ENCODE peak calls at places on chromosomes 2 and 18, in seven cellular contexts. One of them, this sample, is unnamed.
A peak's percentile ranks its signal among the peaks of the same experiment; 100 is the strongest.

GRCh38 chr2:180999274-180999964 is 19.0 kb downstream of the UBE2E3 start:
- DNase-seq in activated T-cell treated with anti-CD3 and anti-CD28 coated beads, Interleukin-2, amount 50 U/mL, for 72 hours: no peak
- DNase-seq in T-helper 1 cell: no peak
- DNase-seq in fibroblast of lung: no peak
- DNase-seq in C1 segment of cervical spinal cord: no peak
- DNase-seq in stimulated activated CD8-positive, alpha-beta memory T cell treated with anti-CD3 and anti-CD28 coated beads, Interleukin-7, amount 100 ng/mL, for 1 hour: no peak
- DNase-seq in stimulated activated CD4-positive, alpha-beta T cell treated with anti-CD3 and anti-CD28 coated beads, Interleukin-1b, Interleukin-23, amount 100 ng/mL, for 4 hours: no peak
- DNase-seq in this sample: no peak

GRCh38 chr2:27369471-27370025 is 590 bp downstream of the EIF2B4 start:
- DNase-seq in activated T-cell treated with anti-CD3 and anti-CD28 coated beads, Interleukin-2, amount 50 U/mL, for 72 hours: no peak
- DNase-seq in T-helper 1 cell: no peak
- DNase-seq in fibroblast of lung: peak; percentile 62
- DNase-seq in C1 segment of cervical spinal cord: peak; percentile 66
- DNase-seq in stimulated activated CD8-positive, alpha-beta memory T cell treated with anti-CD3 and anti-CD28 coated beads, Interleukin-7, amount 100 ng/mL, for 1 hour: no peak
- DNase-seq in stimulated activated CD4-positive, alpha-beta T cell treated with anti-CD3 and anti-CD28 coated beads, Interleukin-1b, Interleukin-23, amount 100 ng/mL, for 4 hours: no peak
- DNase-seq in this sample: peak; percentile 87

GRCh38 chr2:203814661-203815540 is 52.7 kb upstream of the CTLA4 start:
- DNase-seq in activated T-cell treated with anti-CD3 and anti-CD28 coated beads, Interleukin-2, amount 50 U/mL, for 72 hours: peak; percentile 59
- DNase-seq in T-helper 1 cell: peak; percentile 39
- DNase-seq in fibroblast of lung: peak; percentile 79
- DNase-seq in C1 segment of cervical spinal cord: no peak
- DNase-seq in stimulated activated CD8-positive, alpha-beta memory T cell treated with anti-CD3 and anti-CD28 coated beads, Interleukin-7, amount 100 ng/mL, for 1 hour: peak; percentile 21
- DNase-seq in stimulated activated CD4-positive, alpha-beta T cell treated with anti-CD3 and anti-CD28 coated beads, Interleukin-1b, Interleukin-23, amount 100 ng/mL, for 4 hours: peak; percentile 38
- DNase-seq in this sample: peak; percentile 72

GRCh38 chr2:65919579-65920188 is 487.3 kb upstream of the SPRED2 start:
- DNase-seq in activated T-cell treated with anti-CD3 and anti-CD28 coated beads, Interleukin-2, amount 50 U/mL, for 72 hours: no peak
- DNase-seq in T-helper 1 cell: no peak
- DNase-seq in fibroblast of lung: no peak
- DNase-seq in C1 segment of cervical spinal cord: no peak
- DNase-seq in stimulated activated CD8-positive, alpha-beta memory T cell treated with anti-CD3 and anti-CD28 coated beads, Interleukin-7, amount 100 ng/mL, for 1 hour: no peak
- DNase-seq in stimulated activated CD4-positive, alpha-beta T cell treated with anti-CD3 and anti-CD28 coated beads, Interleukin-1b, Interleukin-23, amount 100 ng/mL, for 4 hours: no peak
- DNase-seq in this sample: no peak

GRCh38 chr2:12107849-12108420 is 361.5 kb downstream of the LPIN1 start:
- DNase-seq in activated T-cell treated with anti-CD3 and anti-CD28 coated beads, Interleukin-2, amount 50 U/mL, for 72 hours: no peak
- DNase-seq in T-helper 1 cell: no peak
- DNase-seq in fibroblast of lung: peak; percentile 20
- DNase-seq in C1 segment of cervical spinal cord: no peak
- DNase-seq in stimulated activated CD8-positive, alpha-beta memory T cell treated with anti-CD3 and anti-CD28 coated beads, Interleukin-7, amount 100 ng/mL, for 1 hour: no peak
- DNase-seq in stimulated activated CD4-positive, alpha-beta T cell treated with anti-CD3 and anti-CD28 coated beads, Interleukin-1b, Interleukin-23, amount 100 ng/mL, for 4 hours: no peak
- DNase-seq in this sample: no peak

GRCh38 chr2:11579867-11580659 is 46.2 kb downstream of the GREB1 start:
- DNase-seq in activated T-cell treated with anti-CD3 and anti-CD28 coated beads, Interleukin-2, amount 50 U/mL, for 72 hours: no peak
- DNase-seq in T-helper 1 cell: no peak
- DNase-seq in fibroblast of lung: no peak
- DNase-seq in C1 segment of cervical spinal cord: no peak
- DNase-seq in stimulated activated CD8-positive, alpha-beta memory T cell treated with anti-CD3 and anti-CD28 coated beads, Interleukin-7, amount 100 ng/mL, for 1 hour: no peak
- DNase-seq in stimulated activated CD4-positive, alpha-beta T cell treated with anti-CD3 and anti-CD28 coated beads, Interleukin-1b, Interleukin-23, amount 100 ng/mL, for 4 hours: no peak
- DNase-seq in this sample: no peak

GRCh38 chr2:127182626-127183458 is 37.3 kb downstream of the CYP27C1 start:
- DNase-seq in activated T-cell treated with anti-CD3 and anti-CD28 coated beads, Interleukin-2, amount 50 U/mL, for 72 hours: no peak
- DNase-seq in T-helper 1 cell: no peak
- DNase-seq in fibroblast of lung: no peak
- DNase-seq in C1 segment of cervical spinal cord: no peak
- DNase-seq in stimulated activated CD8-positive, alpha-beta memory T cell treated with anti-CD3 and anti-CD28 coated beads, Interleukin-7, amount 100 ng/mL, for 1 hour: no peak
- DNase-seq in stimulated activated CD4-positive, alpha-beta T cell treated with anti-CD3 and anti-CD28 coated beads, Interleukin-1b, Interleukin-23, amount 100 ng/mL, for 4 hours: no peak
- DNase-seq in this sample: no peak

GRCh38 chr2:144950874-144951560 is 431.1 kb upstream of the ZEB2 start:
- DNase-seq in activated T-cell treated with anti-CD3 and anti-CD28 coated beads, Interleukin-2, amount 50 U/mL, for 72 hours: no peak
- DNase-seq in T-helper 1 cell: no peak
- DNase-seq in fibroblast of lung: peak; percentile 82
- DNase-seq in C1 segment of cervical spinal cord: no peak
- DNase-seq in stimulated activated CD8-positive, alpha-beta memory T cell treated with anti-CD3 and anti-CD28 coated beads, Interleukin-7, amount 100 ng/mL, for 1 hour: no peak
- DNase-seq in stimulated activated CD4-positive, alpha-beta T cell treated with anti-CD3 and anti-CD28 coated beads, Interleukin-1b, Interleukin-23, amount 100 ng/mL, for 4 hours: no peak
- DNase-seq in this sample: peak; percentile 51

GRCh38 chr2:119718391-119719260 is 39.6 kb downstream of the TMEM177 start:
- DNase-seq in activated T-cell treated with anti-CD3 and anti-CD28 coated beads, Interleukin-2, amount 50 U/mL, for 72 hours: peak; percentile 22
- DNase-seq in T-helper 1 cell: no peak
- DNase-seq in fibroblast of lung: no peak
- DNase-seq in C1 segment of cervical spinal cord: no peak
- DNase-seq in stimulated activated CD8-positive, alpha-beta memory T cell treated with anti-CD3 and anti-CD28 coated beads, Interleukin-7, amount 100 ng/mL, for 1 hour: no peak
- DNase-seq in stimulated activated CD4-positive, alpha-beta T cell treated with anti-CD3 and anti-CD28 coated beads, Interleukin-1b, Interleukin-23, amount 100 ng/mL, for 4 hours: no peak
- DNase-seq in this sample: no peak

GRCh38 chr2:190802133-190802532 is 78.5 kb upstream of the GLS start:
- DNase-seq in activated T-cell treated with anti-CD3 and anti-CD28 coated beads, Interleukin-2, amount 50 U/mL, for 72 hours: no peak
- DNase-seq in T-helper 1 cell: no peak
- DNase-seq in fibroblast of lung: no peak
- DNase-seq in C1 segment of cervical spinal cord: no peak
- DNase-seq in stimulated activated CD8-positive, alpha-beta memory T cell treated with anti-CD3 and anti-CD28 coated beads, Interleukin-7, amount 100 ng/mL, for 1 hour: no peak
- DNase-seq in stimulated activated CD4-positive, alpha-beta T cell treated with anti-CD3 and anti-CD28 coated beads, Interleukin-1b, Interleukin-23, amount 100 ng/mL, for 4 hours: no peak
- DNase-seq in this sample: no peak

GRCh38 chr2:37301408-37301807 is 23.2 kb downstream of the PRKD3 start:
- DNase-seq in activated T-cell treated with anti-CD3 and anti-CD28 coated beads, Interleukin-2, amount 50 U/mL, for 72 hours: no peak
- DNase-seq in T-helper 1 cell: no peak
- DNase-seq in fibroblast of lung: no peak
- DNase-seq in C1 segment of cervical spinal cord: no peak
- DNase-seq in stimulated activated CD8-positive, alpha-beta memory T cell treated with anti-CD3 and anti-CD28 coated beads, Interleukin-7, amount 100 ng/mL, for 1 hour: no peak
- DNase-seq in stimulated activated CD4-positive, alpha-beta T cell treated with anti-CD3 and anti-CD28 coated beads, Interleukin-1b, Interleukin-23, amount 100 ng/mL, for 4 hours: no peak
- DNase-seq in this sample: no peak

GRCh38 chr18:21740724-21741510 is at the start of gene MIB1:
- DNase-seq in activated T-cell treated with anti-CD3 and anti-CD28 coated beads, Interleukin-2, amount 50 U/mL, for 72 hours: peak; percentile 63
- DNase-seq in T-helper 1 cell: peak; percentile 22
- DNase-seq in fibroblast of lung: no peak
- DNase-seq in C1 segment of cervical spinal cord: peak; percentile 98
- DNase-seq in stimulated activated CD8-positive, alpha-beta memory T cell treated with anti-CD3 and anti-CD28 coated beads, Interleukin-7, amount 100 ng/mL, for 1 hour: peak; percentile 97
- DNase-seq in stimulated activated CD4-positive, alpha-beta T cell treated with anti-CD3 and anti-CD28 coated beads, Interleukin-1b, Interleukin-23, amount 100 ng/mL, for 4 hours: peak; percentile 97
- DNase-seq in this sample: peak; percentile 94

GRCh38 chr2:167293172-167293781 is 405.0 kb downstream of the XIRP2 start:
- DNase-seq in activated T-cell treated with anti-CD3 and anti-CD28 coated beads, Interleukin-2, amount 50 U/mL, for 72 hours: peak; percentile 14
- DNase-seq in T-helper 1 cell: no peak
- DNase-seq in fibroblast of lung: peak; percentile 50
- DNase-seq in C1 segment of cervical spinal cord: no peak
- DNase-seq in stimulated activated CD8-positive, alpha-beta memory T cell treated with anti-CD3 and anti-CD28 coated beads, Interleukin-7, amount 100 ng/mL, for 1 hour: no peak
- DNase-seq in stimulated activated CD4-positive, alpha-beta T cell treated with anti-CD3 and anti-CD28 coated beads, Interleukin-1b, Interleukin-23, amount 100 ng/mL, for 4 hours: no peak
- DNase-seq in this sample: peak; percentile 10

GRCh38 chr2:132416080-132416911 is at the start of gene GPR39:
- DNase-seq in activated T-cell treated with anti-CD3 and anti-CD28 coated beads, Interleukin-2, amount 50 U/mL, for 72 hours: no peak
- DNase-seq in T-helper 1 cell: no peak
- DNase-seq in fibroblast of lung: peak; percentile 99
- DNase-seq in C1 segment of cervical spinal cord: peak; percentile 17
- DNase-seq in stimulated activated CD8-positive, alpha-beta memory T cell treated with anti-CD3 and anti-CD28 coated beads, Interleukin-7, amount 100 ng/mL, for 1 hour: no peak
- DNase-seq in stimulated activated CD4-positive, alpha-beta T cell treated with anti-CD3 and anti-CD28 coated beads, Interleukin-1b, Interleukin-23, amount 100 ng/mL, for 4 hours: no peak
- DNase-seq in this sample: peak; percentile 93

GRCh38 chr2:59463401-59463800 is 1090.1 kb downstream of the BCL11A start:
- DNase-seq in activated T-cell treated with anti-CD3 and anti-CD28 coated beads, Interleukin-2, amount 50 U/mL, for 72 hours: no peak
- DNase-seq in T-helper 1 cell: no peak
- DNase-seq in fibroblast of lung: no peak
- DNase-seq in C1 segment of cervical spinal cord: no peak
- DNase-seq in stimulated activated CD8-positive, alpha-beta memory T cell treated with anti-CD3 and anti-CD28 coated beads, Interleukin-7, amount 100 ng/mL, for 1 hour: no peak
- DNase-seq in stimulated activated CD4-positive, alpha-beta T cell treated with anti-CD3 and anti-CD28 coated beads, Interleukin-1b, Interleukin-23, amount 100 ng/mL, for 4 hours: no peak
- DNase-seq in this sample: no peak

GRCh38 chr2:127023504-127023903 is 83.5 kb downstream of the BIN1 start:
- DNase-seq in activated T-cell treated with anti-CD3 and anti-CD28 coated beads, Interleukin-2, amount 50 U/mL, for 72 hours: no peak
- DNase-seq in T-helper 1 cell: no peak
- DNase-seq in fibroblast of lung: no peak
- DNase-seq in C1 segment of cervical spinal cord: no peak
- DNase-seq in stimulated activated CD8-positive, alpha-beta memory T cell treated with anti-CD3 and anti-CD28 coated beads, Interleukin-7, amount 100 ng/mL, for 1 hour: no peak
- DNase-seq in stimulated activated CD4-positive, alpha-beta T cell treated with anti-CD3 and anti-CD28 coated beads, Interleukin-1b, Interleukin-23, amount 100 ng/mL, for 4 hours: no peak
- DNase-seq in this sample: no peak

This sample was measured in hepatic stellate cell.